ENCODE peak calls at places on chromosomes 7 and 10, in nine cellular contexts. One of them, this sample, is unnamed.

GRCh38 chr10:125795111-125795510 is 19.5 kb upstream of the MMP21 start:
- DNase-seq in RWPE2: no peak
- DNase-seq in T-cell: no peak
- DNase-seq in HFF-Myc: no peak
- DNase-seq in T-helper 1 cell: no peak
- DNase-seq in activated effector memory CD4-positive, alpha-beta T cell treated with anti-CD3 and anti-CD28 coated beads, Interleukin-2, amount 50 U/mL, for 16 hours: no peak
- DNase-seq in GM12891: no peak
- DNase-seq in activated CD8-positive, alpha-beta memory T cell treated with anti-CD3 and anti-CD28 coated beads for 48 hours: no peak
- DNase-seq in NCI-H2081: no peak
- DNase-seq in this sample: no peak

GRCh38 chr7:144137501-144137900 is 14.5 kb downstream of the OR2A14 start:
- DNase-seq in RWPE2: no peak
- DNase-seq in T-cell: no peak
- DNase-seq in HFF-Myc: no peak
- DNase-seq in T-helper 1 cell: no peak
- DNase-seq in activated effector memory CD4-positive, alpha-beta T cell treated with anti-CD3 and anti-CD28 coated beads, Interleukin-2, amount 50 U/mL, for 16 hours: no peak
- DNase-seq in GM12891: no peak
- DNase-seq in activated CD8-positive, alpha-beta memory T cell treated with anti-CD3 and anti-CD28 coated beads for 48 hours: no peak
- DNase-seq in NCI-H2081: no peak
- DNase-seq in this sample: no peak

GRCh38 chr7:66205736-66206080 is 574 bp downstream of the TPST1 start:
- DNase-seq in RWPE2: no peak
- DNase-seq in T-cell: no peak
- DNase-seq in HFF-Myc: no peak
- DNase-seq in T-helper 1 cell: no peak
- DNase-seq in activated effector memory CD4-positive, alpha-beta T cell treated with anti-CD3 and anti-CD28 coated beads, Interleukin-2, amount 50 U/mL, for 16 hours: no peak
- DNase-seq in GM12891: no peak
- DNase-seq in activated CD8-positive, alpha-beta memory T cell treated with anti-CD3 and anti-CD28 coated beads for 48 hours: no peak
- DNase-seq in NCI-H2081: no peak
- DNase-seq in this sample: no peak

GRCh38 chr7:136874393-136875032 is 6.1 kb downstream of the CHRM2 start:
- DNase-seq in RWPE2: no peak
- DNase-seq in T-cell: no peak
- DNase-seq in HFF-Myc: peak
- DNase-seq in T-helper 1 cell: no peak
- DNase-seq in activated effector memory CD4-positive, alpha-beta T cell treated with anti-CD3 and anti-CD28 coated beads, Interleukin-2, amount 50 U/mL, for 16 hours: no peak
- DNase-seq in GM12891: no peak
- DNase-seq in activated CD8-positive, alpha-beta memory T cell treated with anti-CD3 and anti-CD28 coated beads for 48 hours: no peak
- DNase-seq in NCI-H2081: peak
- DNase-seq in this sample: no peak

GRCh38 chr10:99966306-99966705 is 43.4 kb downstream of the DNMBP start:
- DNase-seq in RWPE2: peak
- DNase-seq in T-cell: no peak
- DNase-seq in HFF-Myc: peak
- DNase-seq in T-helper 1 cell: peak
- DNase-seq in activated effector memory CD4-positive, alpha-beta T cell treated with anti-CD3 and anti-CD28 coated beads, Interleukin-2, amount 50 U/mL, for 16 hours: no peak
- DNase-seq in GM12891: no peak
- DNase-seq in activated CD8-positive, alpha-beta memory T cell treated with anti-CD3 and anti-CD28 coated beads for 48 hours: no peak
- DNase-seq in NCI-H2081: no peak
- DNase-seq in this sample: no peak

GRCh38 chr7:21939136-21939857 is 6.4 kb downstream of the CDCA7L start:
- DNase-seq in RWPE2: no peak
- DNase-seq in T-cell: no peak
- DNase-seq in HFF-Myc: no peak
- DNase-seq in T-helper 1 cell: peak
- DNase-seq in activated effector memory CD4-positive, alpha-beta T cell treated with anti-CD3 and anti-CD28 coated beads, Interleukin-2, amount 50 U/mL, for 16 hours: no peak
- DNase-seq in GM12891: no peak
- DNase-seq in activated CD8-positive, alpha-beta memory T cell treated with anti-CD3 and anti-CD28 coated beads for 48 hours: peak
- DNase-seq in NCI-H2081: no peak
- DNase-seq in this sample: no peak

GRCh38 chr7:28024786-28025334 is 155.7 kb downstream of the JAZF1 start:
- DNase-seq in RWPE2: no peak
- DNase-seq in T-cell: no peak
- DNase-seq in HFF-Myc: no peak
- DNase-seq in T-helper 1 cell: no peak
- DNase-seq in activated effector memory CD4-positive, alpha-beta T cell treated with anti-CD3 and anti-CD28 coated beads, Interleukin-2, amount 50 U/mL, for 16 hours: no peak
- DNase-seq in GM12891: no peak
- DNase-seq in activated CD8-positive, alpha-beta memory T cell treated with anti-CD3 and anti-CD28 coated beads for 48 hours: no peak
- DNase-seq in NCI-H2081: no peak
- DNase-seq in this sample: no peak

GRCh38 chr7:92717982-92718716 is 118.2 kb downstream of the CDK6 start:
- DNase-seq in RWPE2: no peak
- DNase-seq in T-cell: peak
- DNase-seq in HFF-Myc: no peak
- DNase-seq in T-helper 1 cell: peak
- DNase-seq in activated effector memory CD4-positive, alpha-beta T cell treated with anti-CD3 and anti-CD28 coated beads, Interleukin-2, amount 50 U/mL, for 16 hours: peak
- DNase-seq in GM12891: peak
- DNase-seq in activated CD8-positive, alpha-beta memory T cell treated with anti-CD3 and anti-CD28 coated beads for 48 hours: peak
- DNase-seq in NCI-H2081: peak
- DNase-seq in this sample: peak

GRCh38 chr10:28823501-28824075 is 146.3 kb downstream of the BAMBI start:
- DNase-seq in RWPE2: no peak
- DNase-seq in T-cell: no peak
- DNase-seq in HFF-Myc: no peak
- DNase-seq in T-helper 1 cell: no peak
- DNase-seq in activated effector memory CD4-positive, alpha-beta T cell treated with anti-CD3 and anti-CD28 coated beads, Interleukin-2, amount 50 U/mL, for 16 hours: no peak
- DNase-seq in GM12891: no peak
- DNase-seq in activated CD8-positive, alpha-beta memory T cell treated with anti-CD3 and anti-CD28 coated beads for 48 hours: no peak
- DNase-seq in NCI-H2081: no peak
- DNase-seq in this sample: no peak

GRCh38 chr10:88966785-88967184 is 14.2 kb upstream of the ACTA2 start:
- DNase-seq in RWPE2: no peak
- DNase-seq in T-cell: no peak
- DNase-seq in HFF-Myc: no peak
- DNase-seq in T-helper 1 cell: no peak
- DNase-seq in activated effector memory CD4-positive, alpha-beta T cell treated with anti-CD3 and anti-CD28 coated beads, Interleukin-2, amount 50 U/mL, for 16 hours: no peak
- DNase-seq in GM12891: no peak
- DNase-seq in activated CD8-positive, alpha-beta memory T cell treated with anti-CD3 and anti-CD28 coated beads for 48 hours: no peak
- DNase-seq in NCI-H2081: no peak
- DNase-seq in this sample: no peak

GRCh38 chr7:3560495-3560894 is 259.4 kb downstream of the SDK1 start:
- DNase-seq in RWPE2: no peak
- DNase-seq in T-cell: no peak
- DNase-seq in HFF-Myc: no peak
- DNase-seq in T-helper 1 cell: no peak
- DNase-seq in activated effector memory CD4-positive, alpha-beta T cell treated with anti-CD3 and anti-CD28 coated beads, Interleukin-2, amount 50 U/mL, for 16 hours: no peak
- DNase-seq in GM12891: no peak
- DNase-seq in activated CD8-positive, alpha-beta memory T cell treated with anti-CD3 and anti-CD28 coated beads for 48 hours: no peak
- DNase-seq in NCI-H2081: no peak
- DNase-seq in this sample: no peak

GRCh38 chr10:33341638-33342037 is 7.2 kb upstream of the NRP1 start:
- DNase-seq in RWPE2: no peak
- DNase-seq in T-cell: no peak
- DNase-seq in HFF-Myc: no peak
- DNase-seq in T-helper 1 cell: no peak
- DNase-seq in activated effector memory CD4-positive, alpha-beta T cell treated with anti-CD3 and anti-CD28 coated beads, Interleukin-2, amount 50 U/mL, for 16 hours: no peak
- DNase-seq in GM12891: no peak
- DNase-seq in activated CD8-positive, alpha-beta memory T cell treated with anti-CD3 and anti-CD28 coated beads for 48 hours: no peak
- DNase-seq in NCI-H2081: no peak
- DNase-seq in this sample: no peak

GRCh38 chr10:18010050-18010449 is 58.3 kb downstream of the SLC39A12 start:
- DNase-seq in RWPE2: no peak
- DNase-seq in T-cell: no peak
- DNase-seq in HFF-Myc: no peak
- DNase-seq in T-helper 1 cell: no peak
- DNase-seq in activated effector memory CD4-positive, alpha-beta T cell treated with anti-CD3 and anti-CD28 coated beads, Interleukin-2, amount 50 U/mL, for 16 hours: no peak
- DNase-seq in GM12891: no peak
- DNase-seq in activated CD8-positive, alpha-beta memory T cell treated with anti-CD3 and anti-CD28 coated beads for 48 hours: no peak
- DNase-seq in NCI-H2081: no peak
- DNase-seq in this sample: no peak

GRCh38 chr7:40015790-40016296 is 65.8 kb downstream of the CDK13 start:
- DNase-seq in RWPE2: no peak
- DNase-seq in T-cell: no peak
- DNase-seq in HFF-Myc: peak
- DNase-seq in T-helper 1 cell: peak
- DNase-seq in activated effector memory CD4-positive, alpha-beta T cell treated with anti-CD3 and anti-CD28 coated beads, Interleukin-2, amount 50 U/mL, for 16 hours: no peak
- DNase-seq in GM12891: peak
- DNase-seq in activated CD8-positive, alpha-beta memory T cell treated with anti-CD3 and anti-CD28 coated beads for 48 hours: no peak
- DNase-seq in NCI-H2081: peak
- DNase-seq in this sample: no peak

GRCh38 chr7:132425920-132426319 is 150.3 kb downstream of the PLXNA4 start:
- DNase-seq in RWPE2: no peak
- DNase-seq in T-cell: no peak
- DNase-seq in HFF-Myc: no peak
- DNase-seq in T-helper 1 cell: no peak
- DNase-seq in activated effector memory CD4-positive, alpha-beta T cell treated with anti-CD3 and anti-CD28 coated beads, Interleukin-2, amount 50 U/mL, for 16 hours: no peak
- DNase-seq in GM12891: no peak
- DNase-seq in activated CD8-positive, alpha-beta memory T cell treated with anti-CD3 and anti-CD28 coated beads for 48 hours: no peak
- DNase-seq in NCI-H2081: no peak
- DNase-seq in this sample: no peak